ENCODE peak calls at places on chromosome 13, in nine cellular contexts. F, U, B, W, G, E, J, X and L are unnamed samples.

GRCh38 chr13:26445092-26445491 is 112.4 kb upstream of the WASF3 start:
- DNase-seq in F (no peak), U (no peak), B (no peak), W (no peak), G (no peak), E (no peak), J (no peak), X (no peak), L (no peak)

GRCh38 chr13:103431880-103432279 is 365.7 kb upstream of the SLC10A2 start:
- DNase-seq in F (no peak), U (no peak), B (no peak), W (no peak), G (no peak), E (no peak), J (no peak), X (no peak), L (no peak)

GRCh38 chr13:109999659-110000533 is 213.5 kb upstream of the IRS2 start:
- DNase-seq in F (no peak), U (no peak), B (no peak), W (no peak), G (no peak), E (no peak), J (no peak), X (no peak), L (no peak)

GRCh38 chr13:50340566-50341287 is 325.5 kb downstream of the KCNRG start:
- DNase-seq in F (no peak), U (peak; percentile 68), B (no peak), W (no peak), G (no peak), E (no peak), J (no peak), X (no peak), L (no peak)

GRCh38 chr13:35164324-35164932 is 222.4 kb downstream of the NBEA start:
- DNase-seq in F (no peak), U (no peak), B (no peak), W (peak; percentile 14), G (peak; percentile 5), E (no peak), J (no peak), X (no peak), L (no peak)

GRCh38 chr13:44230736-44231135 is 142.9 kb upstream of the SERP2 start:
- DNase-seq in F (no peak), U (no peak), B (no peak), W (no peak), G (no peak), E (no peak), J (no peak), X (no peak), L (no peak)

GRCh38 chr13:28357247-28357825 is 137.6 kb downstream of the FLT1 start:
- DNase-seq in F (no peak), U (no peak), B (no peak), W (no peak), G (no peak), E (no peak), J (no peak), X (no peak), L (no peak)

GRCh38 chr13:94656766-94657165 is 55.1 kb downstream of the GPR180 start:
- DNase-seq in F (no peak), U (no peak), B (no peak), W (no peak), G (peak; percentile 18), E (no peak), J (no peak), X (no peak), L (no peak)

GRCh38 chr13:106867249-106867648 is 299.3 kb upstream of the ARGLU1 start:
- DNase-seq in F (no peak), U (no peak), B (no peak), W (no peak), G (no peak), E (no peak), J (no peak), X (no peak), L (no peak)

GRCh38 chr13:48930933-48931332 is 44.8 kb upstream of the FNDC3A start:
- DNase-seq in F (no peak), U (no peak), B (no peak), W (no peak), G (no peak), E (no peak), J (no peak), X (no peak), L (no peak)

GRCh38 chr13:22883262-22883840 is 297.4 kb upstream of the SGCG start:
- DNase-seq in F (no peak), U (no peak), B (no peak), W (no peak), G (no peak), E (no peak), J (no peak), X (no peak), L (no peak)

GRCh38 chr13:94978516-94978915 is 266.2 kb upstream of the SOX21 start:
- DNase-seq in F (no peak), U (no peak), B (no peak), W (no peak), G (no peak), E (no peak), J (no peak), X (no peak), L (no peak)

GRCh38 chr13:91211548-91211947 is 135.9 kb upstream of the MIR17HG start:
- DNase-seq in F (no peak), U (no peak), B (no peak), W (no peak), G (no peak), E (no peak), J (no peak), X (no peak), L (no peak)

GRCh38 chr13:32889986-32890565 is 126.1 kb upstream of the KL start:
- DNase-seq in F (no peak), U (no peak), B (no peak), W (no peak), G (no peak), E (no peak), J (no peak), X (no peak), L (no peak)

GRCh38 chr13:98345103-98345899 is 168.2 kb upstream of the RNF113B start:
- DNase-seq in F (no peak), U (no peak), B (no peak), W (no peak), G (no peak), E (no peak), J (no peak), X (no peak), L (no peak)

GRCh38 chr13:37966266-37966665 is 96.7 kb upstream of the TRPC4 start:
- DNase-seq in F (no peak), U (no peak), B (no peak), W (no peak), G (no peak), E (no peak), J (no peak), X (no peak), L (no peak)